ENCODE peak calls at places on chromosomes 3 and 15, in four cellular contexts. Z is HepG2, U is GM12878, F is K562. S is an unnamed sample.

GRCh38 chr3:42063886-42064285 is 27.3 kb upstream of the TRAK1 start:
- DNase-seq in Z (no peak), U (no peak), F (no peak), S (no peak)

GRCh38 chr3:47381317-47382157 is 716 bp downstream of the PTPN23 start:
- DNase-seq in Z (peak; percentile 80), U (peak; percentile 45), F (peak; percentile 91), S (peak; percentile 60)

GRCh38 chr3:29665688-29666087 is 384.8 kb downstream of the RBMS3 start:
- DNase-seq in Z (no peak), U (no peak), F (no peak), S (no peak)

GRCh38 chr15:48963524-48964113 is at the start of gene SHC4:
- DNase-seq in Z (peak; percentile 24), U (no peak), F (peak; percentile 52), S (no peak)

GRCh38 chr3:189457201-189457607 is 174.0 kb upstream of the TP63 start:
- DNase-seq in Z (no peak), U (no peak), F (no peak), S (no peak)

GRCh38 chr3:167188592-167188991 is 191.5 kb downstream of the ZBBX start:
- DNase-seq in Z (no peak), U (no peak), F (no peak), S (no peak)

GRCh38 chr3:184786271-184787010 is 25.5 kb upstream of the VPS8 start:
- DNase-seq in Z (no peak), U (no peak), F (no peak), S (no peak)

GRCh38 chr3:71226565-71227281 is 356.8 kb downstream of the FOXP1 start:
- DNase-seq in Z (no peak), U (peak; percentile 28), F (peak; percentile 26), S (no peak)

DNA sequence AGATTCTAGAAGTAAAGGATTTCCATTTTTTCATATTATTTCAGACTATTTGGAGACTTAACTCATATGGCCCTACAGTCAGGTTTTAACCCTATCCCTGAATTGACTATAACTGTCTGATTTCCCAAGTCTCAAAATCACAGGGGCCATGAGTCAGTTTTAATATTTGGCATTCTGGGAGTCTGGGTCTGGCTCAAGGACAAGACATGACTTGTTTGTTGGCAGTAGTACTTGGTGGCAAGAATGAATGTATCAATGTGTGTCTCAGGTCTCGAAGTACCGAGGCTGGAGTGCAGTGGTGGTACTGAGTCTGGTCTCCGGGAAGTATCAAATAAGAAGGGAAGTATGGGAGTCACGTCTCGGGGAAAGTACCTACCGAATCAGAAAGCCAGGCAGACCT is 10.8 kb downstream of the UMPS start:
- DNase-seq in Z (no peak), U (no peak), F (no peak), S (no peak)
- TF ChIP-seq ATF3 in Z (no peak), U (no peak), F (no peak), S (no peak)

DNA sequence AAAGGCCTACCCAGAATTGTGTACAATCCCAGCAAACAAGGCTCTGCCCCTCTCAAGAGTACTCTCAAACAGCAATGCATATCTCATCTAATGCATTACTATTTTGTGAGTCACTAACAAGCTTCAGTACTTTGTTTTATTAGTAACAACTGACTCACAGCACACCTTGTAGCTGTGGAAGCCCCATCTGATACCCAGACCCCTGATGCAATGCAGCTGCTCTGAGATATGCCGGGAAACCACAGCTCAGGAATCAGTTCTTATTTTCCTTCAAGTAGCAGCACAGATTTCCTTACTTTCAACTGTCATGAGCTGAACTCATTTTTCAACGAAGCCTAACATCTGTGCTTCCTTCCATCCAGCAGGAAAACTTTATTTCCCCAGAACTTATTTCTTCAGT is 37.8 kb downstream of the CCNL1 start:
- DNase-seq in Z (peak; percentile 43), U (no peak), F (no peak), S (no peak)
- TF ChIP-seq TAF1 in Z (no peak), U (no peak), F (no peak), S (no peak)

DNA sequence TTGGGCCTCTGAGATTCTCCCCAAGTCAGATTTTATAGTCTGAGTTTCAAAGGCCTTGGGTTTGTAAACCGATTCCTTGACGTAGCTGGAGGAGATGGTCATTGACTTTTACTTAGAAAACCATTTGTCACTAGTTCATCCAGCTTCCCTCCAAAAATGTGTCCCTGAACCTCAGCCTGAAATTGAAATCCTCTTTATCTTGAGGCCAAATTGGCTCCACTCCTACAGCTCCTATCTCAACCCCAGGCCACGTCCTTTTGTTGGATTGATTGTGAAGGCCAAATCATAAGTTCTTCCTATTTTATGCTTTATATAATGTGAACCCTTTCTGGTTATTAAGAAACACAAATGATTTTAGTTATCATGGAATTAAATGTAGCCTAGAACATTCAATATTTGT is 193.9 kb upstream of the SUCLG2 start:
- DNase-seq in Z (no peak), U (no peak), F (no peak), S (no peak)
- TF ChIP-seq ATF3 in Z (no peak), U (no peak), F (no peak), S (no peak)

GRCh38 chr3:118089563-118089962 is 945.1 kb downstream of the IGSF11 start:
- DNase-seq in Z (no peak), U (no peak), F (no peak), S (no peak)
- TF ChIP-seq TAF1 in Z (no peak), U (no peak), F (no peak), S (no peak)

DNA sequence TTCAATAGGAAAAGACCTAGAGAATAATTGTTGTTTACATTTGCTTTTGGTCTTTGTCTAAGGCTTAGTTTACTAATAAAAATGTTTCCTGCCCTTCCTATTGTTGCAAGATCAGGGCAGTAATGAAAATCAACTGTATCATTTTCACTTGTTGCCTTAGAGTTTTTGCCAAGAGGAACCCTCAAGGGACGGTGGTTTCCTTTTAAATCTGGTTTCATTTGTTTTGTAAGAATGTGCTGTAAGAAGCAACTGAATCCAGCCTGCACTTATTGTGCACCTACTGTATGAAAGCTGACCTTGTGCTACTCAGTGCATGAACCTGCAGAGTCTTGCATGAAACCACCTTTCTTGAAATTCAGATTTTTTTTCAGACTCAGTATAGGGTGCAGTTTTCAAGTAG is 5.3 kb downstream of the IGF1R start:
- DNase-seq in Z (no peak), U (no peak), F (no peak), S (no peak)
- TF ChIP-seq ATF3 in Z (no peak), U (no peak), F (no peak), S (no peak)

DNA sequence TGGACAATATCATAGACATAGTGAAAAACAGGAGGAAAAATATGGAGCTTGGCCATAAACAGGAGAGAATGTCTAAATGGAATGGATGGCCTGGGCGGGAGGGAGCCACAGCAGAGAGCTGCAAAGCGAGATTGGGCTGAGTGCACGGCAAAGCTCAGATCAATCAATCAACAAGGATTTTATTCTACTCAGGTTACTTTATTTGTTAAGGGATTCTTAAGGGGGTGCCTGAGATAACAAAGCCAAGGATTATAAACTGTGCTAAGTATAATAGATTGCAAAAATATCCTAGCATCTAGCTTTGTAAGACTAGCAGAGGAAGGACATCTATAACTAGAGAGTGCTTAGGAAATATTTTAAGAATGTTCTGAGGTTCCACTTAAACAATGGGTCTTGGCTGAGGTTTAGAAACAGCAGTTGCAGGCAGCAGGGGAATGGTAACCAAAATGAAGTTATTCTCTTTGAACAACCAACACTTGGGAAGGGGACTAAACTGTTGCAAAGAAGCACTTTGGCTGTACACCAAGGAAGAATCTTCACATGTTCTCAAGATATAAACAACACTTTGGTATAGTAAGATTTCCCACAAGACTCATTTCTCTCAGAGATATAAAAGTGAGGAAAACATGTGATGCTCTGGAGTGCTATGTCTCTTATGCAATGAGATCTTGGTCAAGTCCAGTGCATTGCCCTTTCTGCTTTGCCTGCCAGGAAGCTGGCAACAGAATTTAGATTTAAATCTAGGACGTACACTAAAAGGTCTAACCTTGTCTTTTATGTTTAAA is 35.5 kb downstream of the TMEM212 start:
- DNase-seq in Z (peak; percentile 33), U (no peak), F (no peak), S (no peak)
- TF ChIP-seq TAF1 in Z (no peak), U (no peak), F (no peak), S (no peak)

GRCh38 chr3:31251083-31251482 is 281.6 kb upstream of the STT3B start:
- DNase-seq in Z (no peak), U (no peak), F (no peak), S (no peak)
- TF ChIP-seq ATF3 in Z (no peak), U (no peak), F (no peak), S (no peak)

DNA sequence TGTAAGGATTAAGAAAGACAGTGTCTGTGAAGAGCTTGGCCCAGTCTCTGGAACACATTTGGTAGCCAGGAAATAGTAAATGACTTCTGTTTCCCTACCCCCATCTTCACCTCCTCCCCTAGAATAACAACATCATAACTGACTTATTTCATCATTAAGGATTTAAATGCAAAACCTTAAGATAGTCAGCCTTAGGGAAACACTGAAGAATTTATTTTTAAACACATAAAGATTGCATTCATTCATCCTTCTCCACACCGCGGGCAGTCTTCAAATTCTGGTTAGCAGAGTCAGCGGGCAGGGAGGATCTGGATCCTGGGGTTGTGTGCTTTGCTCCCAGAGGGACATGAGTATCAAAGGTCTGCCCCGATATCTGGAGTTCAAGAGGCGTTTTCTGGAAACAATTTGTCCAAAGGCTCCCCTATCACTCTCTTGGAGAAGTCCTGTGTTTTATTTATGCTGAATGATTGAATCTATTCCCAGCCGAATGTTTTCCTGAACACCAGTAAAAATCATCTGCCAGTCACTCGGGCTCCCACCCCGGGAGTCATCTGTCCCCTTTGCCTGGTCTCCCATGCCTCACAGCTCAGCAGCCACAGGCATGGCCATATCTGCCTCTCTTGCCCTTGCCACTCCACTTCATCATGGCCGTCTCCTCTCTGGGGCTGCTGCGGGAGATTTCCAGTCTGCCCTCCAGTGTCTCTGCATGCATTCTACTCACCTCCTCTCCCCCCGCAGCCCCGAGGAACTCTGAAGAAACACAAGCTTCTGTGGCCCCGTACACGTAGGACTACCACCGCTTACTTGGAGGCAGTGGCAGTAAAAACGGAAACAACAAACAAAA is 234.7 kb upstream of the CTDSPL start:
- DNase-seq in Z (no peak), U (no peak), F (no peak), S (no peak)
- TF ChIP-seq TAF1 in Z (no peak), U (no peak), F (no peak), S (no peak)

DNA sequence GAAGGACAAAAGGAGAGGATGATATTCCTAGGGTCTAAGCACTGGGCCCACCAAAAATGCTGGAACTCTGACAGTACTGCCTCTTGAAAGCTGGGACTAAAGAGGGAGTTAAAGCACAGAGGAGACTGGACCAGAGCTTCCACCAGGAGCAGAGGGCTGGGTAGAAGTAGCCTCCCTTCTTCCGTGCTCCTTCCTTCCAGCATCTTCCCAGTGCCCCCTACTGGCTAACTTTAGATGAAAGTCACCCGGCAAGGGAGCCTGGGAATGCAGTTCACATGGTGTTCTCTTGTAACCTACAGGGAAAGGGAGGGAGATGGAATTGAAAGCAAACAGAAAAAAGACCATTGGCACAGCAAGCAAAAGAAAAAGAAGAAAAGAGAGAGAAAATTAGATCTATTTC is 106.1 kb upstream of the COL8A1 start:
- DNase-seq in Z (peak; percentile 29), U (no peak), F (peak; percentile 26), S (peak; percentile 73)
- TF ChIP-seq ATF3 in Z (no peak), U (no peak), F (no peak), S (no peak)

GRCh38 chr3:141499304-141499703 is 12.5 kb downstream of the RASA2 start:
- DNase-seq in Z (no peak), U (no peak), F (no peak), S (no peak)
- TF ChIP-seq TAF1 in Z (no peak), U (no peak), F (no peak), S (no peak)

S was measured in H1.